ENCODE peak calls at places on chromosomes 1 and 21, in six cellular contexts. S, G, I, V, U and T are unnamed samples.

GRCh38 chr1:165857046-165857801 is 29.8 kb downstream of the UCK2 start:
- DNase-seq in S (no peak), G (peak; percentile 58), I (no peak), V (no peak), U (no peak), T (no peak)

GRCh38 chr21:45410151-45410864 is 5.3 kb downstream of the COL18A1 start:
- DNase-seq in S (no peak), G (no peak), I (no peak), V (no peak), U (no peak), T (no peak)

GRCh38 chr1:67723620-67724019 is 38.6 kb downstream of the GADD45A start:
- DNase-seq in S (no peak), G (peak; percentile 40), I (no peak), V (no peak), U (no peak), T (no peak)

GRCh38 chr1:157137051-157137772 is 983 bp downstream of the ETV3 start:
- DNase-seq in S (peak; percentile 38), G (peak; percentile 29), I (no peak), V (no peak), U (no peak), T (no peak)

GRCh38 chr1:37177230-37177864 is 143.0 kb upstream of the GRIK3 start:
- DNase-seq in S (peak; percentile 33), G (peak; percentile 5), I (peak; percentile 18), V (no peak), U (peak; percentile 56), T (peak; percentile 3)

GRCh38 chr1:208990456-208990855 is 593.1 kb upstream of the CAMK1G start:
- DNase-seq in S (no peak), G (peak; percentile 4), I (no peak), V (no peak), U (no peak), T (no peak)

GRCh38 chr1:240405751-240406150 is 206.2 kb downstream of the GREM2 start:
- DNase-seq in S (no peak), G (no peak), I (no peak), V (no peak), U (no peak), T (no peak)

GRCh38 chr1:95620076-95620475 is 386.1 kb downstream of the RWDD3 start:
- DNase-seq in S (no peak), G (no peak), I (no peak), V (no peak), U (no peak), T (no peak)

GRCh38 chr21:46160563-46161179 is 5.3 kb upstream of the FTCD start:
- DNase-seq in S (no peak), G (no peak), I (no peak), V (no peak), U (no peak), T (no peak)

GRCh38 chr1:43549921-43550597 is 19.4 kb downstream of the PTPRF start:
- DNase-seq in S (peak; percentile 85), G (no peak), I (peak; percentile 96), V (no peak), U (no peak), T (peak; percentile 86)

GRCh38 chr1:151478923-151479322 is 19.6 kb upstream of the POGZ start:
- DNase-seq in S (no peak), G (peak; percentile 24), I (no peak), V (no peak), U (no peak), T (no peak)

GRCh38 chr1:110134050-110134595 is 16.2 kb upstream of the SLC6A17 start:
- DNase-seq in S (no peak), G (no peak), I (no peak), V (no peak), U (no peak), T (peak; percentile 65)

GRCh38 chr1:175715791-175716190 is 27.6 kb downstream of the TNR start:
- DNase-seq in S (no peak), G (no peak), I (no peak), V (no peak), U (no peak), T (no peak)

GRCh38 chr1:157377216-157377821 is 175.0 kb downstream of the FCRL5 start:
- DNase-seq in S (peak; percentile 38), G (peak; percentile 26), I (peak; percentile 44), V (no peak), U (no peak), T (no peak)

GRCh38 chr1:184504695-184505338 is 118.0 kb downstream of the C1orf21 start:
- DNase-seq in S (no peak), G (no peak), I (no peak), V (no peak), U (no peak), T (no peak)

GRCh38 chr1:199948587-199949280 is 78.8 kb upstream of the NR5A2 start:
- DNase-seq in S (no peak), G (peak; percentile 6), I (no peak), V (no peak), U (no peak), T (no peak)

GRCh38 chr1:30912913-30913652 is 4.5 kb upstream of the SDC3 start:
- DNase-seq in S (peak; percentile 64), G (peak; percentile 56), I (no peak), V (no peak), U (no peak), T (no peak)

GRCh38 chr1:44270666-44271628 is 57.7 kb downstream of the DMAP1 start:
- DNase-seq in S (no peak), G (peak; percentile 19), I (no peak), V (no peak), U (peak; percentile 49), T (no peak)

DNA sequence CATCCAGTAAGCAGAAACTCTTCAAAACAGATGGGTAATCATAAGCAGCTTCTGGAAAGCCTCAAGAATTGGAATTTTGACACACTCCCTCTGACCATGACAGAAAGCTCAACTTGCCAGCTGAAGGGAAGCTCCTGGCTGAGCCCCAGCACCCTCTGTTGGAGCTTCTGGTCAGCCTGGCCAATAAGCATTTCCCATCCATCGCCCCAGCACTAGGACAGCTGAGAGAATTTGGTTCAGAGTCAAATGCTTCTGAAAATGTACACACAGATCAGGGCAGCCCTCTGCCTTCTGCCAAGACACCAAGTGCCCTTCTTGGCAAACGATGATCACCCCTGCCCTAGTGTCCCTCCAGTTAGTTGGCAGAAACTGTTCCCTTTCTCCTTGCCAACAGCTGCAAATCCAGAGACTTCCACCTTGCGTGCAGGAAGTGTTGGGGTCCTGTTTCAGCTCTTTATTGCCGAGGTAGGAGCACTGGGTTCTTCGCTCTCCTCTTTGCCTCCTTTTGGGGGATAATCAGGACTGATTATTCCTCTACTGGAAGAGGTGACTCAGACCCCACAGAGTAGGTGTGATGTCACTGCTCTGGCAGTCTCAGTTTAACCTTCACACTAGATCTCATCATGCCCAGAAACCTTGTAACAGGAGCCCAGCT is 11.9 kb downstream of the PIGV start:
- DNase-seq in S (peak; percentile 33), G (peak; percentile 93), I (no peak), V (no peak), U (peak; percentile 61), T (peak; percentile 100)
- TF ChIP-seq CTCF in S (no peak), G (no peak), I (no peak), V (no peak), U (no peak), T (no peak)

DNA sequence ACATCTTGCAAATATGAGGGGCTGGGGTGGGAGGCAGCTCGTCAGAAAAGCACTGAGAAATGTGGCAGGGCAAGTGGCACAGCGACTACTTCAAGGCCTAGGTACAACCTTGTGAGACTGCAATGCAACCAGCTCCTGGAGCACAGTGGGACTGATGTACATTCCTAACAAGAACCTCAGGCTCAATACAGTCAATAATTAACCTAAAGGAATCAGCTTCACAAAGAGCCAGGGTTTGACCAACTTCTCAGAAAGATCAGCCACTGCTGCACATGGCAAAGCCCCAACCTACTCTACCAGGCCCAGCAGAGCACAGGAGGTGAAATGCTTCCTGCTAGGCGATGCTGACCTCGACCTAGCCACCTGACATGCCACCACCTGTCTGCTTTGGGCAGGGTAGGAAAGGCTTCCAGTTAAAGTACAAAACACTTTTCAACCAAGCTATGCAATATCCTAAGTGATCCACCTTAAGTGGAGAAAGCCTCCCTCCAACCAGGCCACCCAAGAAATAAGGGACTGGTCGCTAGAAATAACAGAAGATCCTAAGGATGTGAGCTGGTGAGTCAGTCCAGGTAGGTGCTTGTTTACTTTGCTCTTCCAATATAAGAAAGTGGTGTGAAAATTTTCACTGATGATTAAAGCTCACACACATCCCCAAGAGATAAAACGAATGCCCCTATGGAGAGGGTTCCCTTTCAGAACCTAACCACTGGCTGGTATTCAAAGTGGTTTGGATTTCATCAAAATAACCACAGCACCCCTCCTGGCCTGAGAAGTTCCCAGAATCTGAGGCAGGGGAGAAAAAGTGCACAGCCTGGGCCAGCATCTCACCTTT is 2.1 kb downstream of the RIPK4 start:
- DNase-seq in S (no peak), G (no peak), I (peak; percentile 57), V (no peak), U (no peak), T (no peak)
- H3K4me3 ChIP-seq in S (no peak overlapping the region), G (no peak overlapping the region), I (no peak overlapping the region), V (no peak overlapping the region), U (no peak overlapping the region), T (peak overlapping the region; percentile 69)

GRCh38 chr1:40310983-40311642 is 6.0 kb downstream of the COL9A2 start:
- DNase-seq in S (no peak), G (no peak), I (no peak), V (no peak), U (no peak), T (no peak)
- TF ChIP-seq CTCF in S (no peak), G (no peak), I (no peak), V (no peak), U (no peak), T (no peak)

DNA sequence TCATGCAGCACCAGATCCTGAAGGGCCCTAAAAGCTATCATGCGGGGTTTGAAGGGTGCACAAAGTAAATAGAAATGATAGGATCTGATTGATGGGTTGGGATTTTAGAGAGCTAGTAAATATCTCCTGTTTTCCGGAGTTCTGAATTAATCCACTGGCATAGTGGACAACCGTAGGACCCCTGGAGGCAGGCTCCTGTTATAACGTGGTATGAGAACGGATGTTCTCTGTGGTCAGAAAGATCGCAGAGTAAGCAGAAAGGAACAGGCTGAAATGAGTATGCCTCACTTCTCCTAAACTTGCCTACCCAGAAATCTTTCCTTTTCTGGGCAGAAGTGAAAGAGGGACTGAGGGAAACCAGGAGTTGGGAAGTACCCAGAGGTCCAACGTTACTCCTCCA is 470.8 kb downstream of the AJAP1 start:
- DNase-seq in S (no peak), G (no peak), I (no peak), V (no peak), U (no peak), T (no peak)
- H3K4me3 ChIP-seq in S (no peak overlapping the region), G (no peak overlapping the region), I (no peak overlapping the region), V (no peak overlapping the region), U (no peak overlapping the region), T (no peak overlapping the region)

GRCh38 chr1:245797592-245798366 is 643.0 kb downstream of the KIF26B start:
- DNase-seq in S (no peak), G (no peak), I (no peak), V (no peak), U (no peak), T (no peak)
- TF ChIP-seq CTCF in S (no peak), G (peak; percentile 45), I (peak; percentile 11), V (no peak), U (peak; percentile 40), T (peak; percentile 37)